ENCODE peak calls at places on chromosome 5, in five cellular contexts. G is HEK293T, E is HepG2, Y is H1, C is GM12878. U is an unnamed sample.

GRCh38 chr5:55633574-55634203 is 78.4 kb downstream of the SLC38A9 start:
- DNase-seq in G (no peak), E (no peak), Y (no peak), C (no peak), U (no peak)

GRCh38 chr5:55904152-55904551 is 53.0 kb downstream of the IL31RA start:
- DNase-seq in G (no peak), E (no peak), Y (no peak), C (no peak), U (no peak)

GRCh38 chr5:55568629-55569512 is 34.1 kb upstream of the PLPP1 start:
- DNase-seq in G (no peak), E (no peak), Y (no peak), C (no peak), U (no peak)

GRCh38 chr5:59608745-59609144 is 284.8 kb downstream of the PDE4D start:
- DNase-seq in G (no peak), E (no peak), Y (no peak), C (no peak), U (no peak)

GRCh38 chr5:124182133-124182532 is 564.3 kb downstream of the ZNF608 start:
- DNase-seq in G (no peak), E (no peak), Y (no peak), C (no peak), U (no peak)

GRCh38 chr5:64330728-64331231 is 165.1 kb downstream of the RNF180 start:
- DNase-seq in G (no peak), E (no peak), Y (no peak), C (no peak), U (no peak)

GRCh38 chr5:114360816-114361723 is 800 bp upstream of the KCNN2 start:
- DNase-seq in G (peak), E (no peak), Y (peak), C (no peak), U (peak)

GRCh38 chr5:135033026-135033861 is 784 bp downstream of the PITX1 start:
- DNase-seq in G (peak), E (peak), Y (no peak), C (no peak), U (no peak)

GRCh38 chr5:73748510-73749410 is 122.8 kb downstream of the ARHGEF28 start:
- DNase-seq in G (no peak), E (no peak), Y (no peak), C (no peak), U (no peak)

GRCh38 chr5:54825005-54825404 is 160.4 kb downstream of the ESM1 start:
- DNase-seq in G (no peak), E (no peak), Y (no peak), C (no peak), U (no peak)

GRCh38 chr5:112822456-112822855 is 38.6 kb upstream of the SRP19 start:
- DNase-seq in G (no peak), E (no peak), Y (no peak), C (no peak), U (no peak)

GRCh38 chr5:131538177-131538593 is 96.8 kb downstream of the RAPGEF6 start:
- DNase-seq in G (no peak), E (peak), Y (no peak), C (no peak), U (no peak)

GRCh38 chr5:105954341-105954740 is 1716.4 kb downstream of the EFNA5 start:
- DNase-seq in G (no peak), E (no peak), Y (no peak), C (no peak), U (no peak)

GRCh38 chr5:167730121-167730520 is 561.3 kb upstream of the WWC1 start:
- DNase-seq in G (no peak), E (no peak), Y (no peak), C (no peak), U (no peak)

GRCh38 chr5:1420211-1421195 is 24.7 kb downstream of the SLC6A3 start:
- DNase-seq in G (no peak), E (no peak), Y (no peak), C (no peak), U (no peak)

GRCh38 chr5:41738695-41739354 is 131.4 kb downstream of the OXCT1 start:
- DNase-seq in G (no peak), E (no peak), Y (no peak), C (no peak), U (no peak)

GRCh38 chr5:107085572-107085971 is 585.2 kb downstream of the EFNA5 start:
- DNase-seq in G (no peak), E (no peak), Y (no peak), C (no peak), U (no peak)

GRCh38 chr5:68565427-68565826 is 349.9 kb downstream of the PIK3R1 start:
- DNase-seq in G (no peak), E (no peak), Y (no peak), C (peak), U (no peak)

GRCh38 chr5:120538644-120539043 is 74.5 kb downstream of the PRR16 start:
- DNase-seq in G (no peak), E (no peak), Y (no peak), C (no peak), U (no peak)

GRCh38 chr5:1380011-1380817 is 35.3 kb upstream of the CLPTM1L start:
- DNase-seq in G (peak), E (peak), Y (no peak), C (no peak), U (no peak)

GRCh38 chr5:168433982-168434381 is 52.3 kb upstream of the RARS1 start:
- DNase-seq in G (no peak), E (no peak), Y (no peak), C (no peak), U (no peak)

GRCh38 chr5:93886098-93886806 is 144.9 kb upstream of the POU5F2 start:
- DNase-seq in G (no peak), E (no peak), Y (no peak), C (no peak), U (no peak)

GRCh38 chr5:127961006-127961763 is 122.4 kb upstream of the SLC12A2 start:
- DNase-seq in G (no peak), E (no peak), Y (no peak), C (no peak), U (no peak)

GRCh38 chr5:128532127-128532526 is 5.9 kb downstream of the FBN2 start:
- DNase-seq in G (no peak), E (no peak), Y (no peak), C (no peak), U (no peak)

GRCh38 chr5:6736106-6736505 is 22.9 kb downstream of the TENT4A start:
- DNase-seq in G (no peak), E (no peak), Y (no peak), C (no peak), U (no peak)

GRCh38 chr5:163730206-163730782 is 224.9 kb downstream of the MAT2B start:
- DNase-seq in G (no peak), E (no peak), Y (no peak), C (no peak), U (no peak)

GRCh38 chr5:158174918-158175663 is 316.1 kb upstream of the CLINT1 start:
- DNase-seq in G (peak), E (peak), Y (peak), C (peak), U (peak)

GRCh38 chr5:40733842-40734563 is 21.8 kb downstream of the TTC33 start:
- DNase-seq in G (no peak), E (no peak), Y (no peak), C (no peak), U (no peak)

GRCh38 chr5:124504081-124504916 is 242.1 kb downstream of the ZNF608 start:
- DNase-seq in G (no peak), E (no peak), Y (no peak), C (no peak), U (peak)

GRCh38 chr5:180742727-180743126 is 2.9 kb upstream of the OR2Y1 start:
- DNase-seq in G (no peak), E (no peak), Y (no peak), C (no peak), U (no peak)

GRCh38 chr5:95114305-95114704 is 170.6 kb downstream of the MCTP1 start:
- DNase-seq in G (no peak), E (no peak), Y (no peak), C (no peak), U (no peak)

GRCh38 chr5:55604611-55605067 is 69.9 kb upstream of the PLPP1 start:
- DNase-seq in G (no peak), E (no peak), Y (no peak), C (no peak), U (no peak)

GRCh38 chr5:112960316-112960715 is 16.3 kb upstream of the DCP2 start:
- DNase-seq in G (no peak), E (no peak), Y (no peak), C (no peak), U (no peak)

GRCh38 chr5:55187370-55187769 is 14.4 kb upstream of the CDC20B start:
- DNase-seq in G (no peak), E (no peak), Y (no peak), C (no peak), U (no peak)

GRCh38 chr5:123087173-123088030 is 1.6 kb upstream of the PRDM6 start:
- DNase-seq in G (no peak), E (no peak), Y (no peak), C (no peak), U (no peak)

GRCh38 chr5:115844321-115844817 is 2.6 kb downstream of the AP3S1 start:
- DNase-seq in G (no peak), E (peak), Y (no peak), C (no peak), U (no peak)

DNA sequence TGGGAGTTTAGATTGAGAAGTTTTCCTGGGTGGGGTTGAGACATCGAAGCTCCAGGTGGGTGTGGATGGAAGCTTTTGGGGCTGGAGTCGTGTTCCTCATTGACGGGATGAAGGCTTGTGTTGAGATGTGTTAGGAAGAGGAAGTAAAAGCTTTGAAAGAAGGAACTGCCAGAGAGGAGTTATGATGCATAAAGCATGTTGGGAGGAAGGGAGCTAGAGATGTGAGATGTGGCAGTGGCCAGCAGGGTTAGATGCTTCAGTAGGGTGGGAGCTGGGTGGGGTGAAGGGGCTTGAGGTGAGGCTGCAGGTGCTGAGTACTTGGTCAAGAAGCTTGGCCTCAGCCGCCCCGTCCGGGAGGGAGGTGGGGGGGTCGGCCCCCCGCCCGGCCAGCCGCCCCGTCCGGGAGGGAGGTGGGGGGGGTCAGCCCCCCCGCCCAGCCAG is 56.7 kb downstream of the HSPA4 start:
- DNase-seq in G (no peak), E (no peak), Y (no peak), C (no peak), U (no peak)
- TF ChIP-seq SUZ12 in G (no peak), E (no peak), Y (no peak), C (no peak), U (no peak)

GRCh38 chr5:16666140-16666860 is 49.5 kb upstream of the RETREG1 start:
- DNase-seq in G (no peak), E (no peak), Y (no peak), C (no peak), U (no peak)
- TF ChIP-seq SUZ12 in G (no peak), E (no peak), Y (no peak), C (no peak), U (no peak)

GRCh38 chr5:146284016-146284415 is 54.6 kb upstream of the POU4F3 start:
- DNase-seq in G (no peak), E (no peak), Y (no peak), C (no peak), U (no peak)

DNA sequence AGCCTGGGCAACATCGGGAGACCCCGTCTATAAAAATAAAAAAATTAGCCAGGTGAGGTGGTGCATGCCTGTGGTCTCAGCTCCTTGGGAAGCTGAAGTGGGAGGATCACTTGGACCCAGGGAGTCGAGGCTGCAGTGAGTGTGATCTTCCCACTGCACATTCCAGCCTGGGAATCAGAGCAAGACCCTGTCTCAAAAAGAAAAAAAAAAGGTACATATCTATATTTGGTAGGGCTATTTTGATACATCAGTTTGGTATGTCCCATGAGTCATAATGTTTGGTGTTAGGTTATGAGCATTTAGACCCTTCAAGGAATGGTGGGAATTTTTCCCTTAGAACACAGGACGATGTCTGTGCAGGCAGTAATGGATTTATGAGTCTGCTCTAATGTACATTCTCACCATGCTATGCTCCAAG is 55.3 kb upstream of the POU4F3 start:
- DNase-seq in G (no peak), E (peak), Y (no peak), C (no peak), U (no peak)
- TF ChIP-seq SUZ12 in G (no peak), E (no peak), Y (no peak), C (no peak), U (no peak)

GRCh38 chr5:4643190-4643589 is 496.9 kb upstream of the ADAMTS16 start:
- DNase-seq in G (no peak), E (no peak), Y (no peak), C (no peak), U (no peak)

GRCh38 chr5:4642525-4642924 is 497.6 kb upstream of the ADAMTS16 start:
- DNase-seq in G (no peak), E (no peak), Y (no peak), C (no peak), U (no peak)

GRCh38 chr5:4643960-4644359 is 496.2 kb upstream of the ADAMTS16 start:
- DNase-seq in G (no peak), E (no peak), Y (no peak), C (no peak), U (no peak)

GRCh38 chr5:4639959-4640358 is 500.2 kb upstream of the ADAMTS16 start:
- DNase-seq in G (no peak), E (no peak), Y (no peak), C (no peak), U (no peak)

DNA sequence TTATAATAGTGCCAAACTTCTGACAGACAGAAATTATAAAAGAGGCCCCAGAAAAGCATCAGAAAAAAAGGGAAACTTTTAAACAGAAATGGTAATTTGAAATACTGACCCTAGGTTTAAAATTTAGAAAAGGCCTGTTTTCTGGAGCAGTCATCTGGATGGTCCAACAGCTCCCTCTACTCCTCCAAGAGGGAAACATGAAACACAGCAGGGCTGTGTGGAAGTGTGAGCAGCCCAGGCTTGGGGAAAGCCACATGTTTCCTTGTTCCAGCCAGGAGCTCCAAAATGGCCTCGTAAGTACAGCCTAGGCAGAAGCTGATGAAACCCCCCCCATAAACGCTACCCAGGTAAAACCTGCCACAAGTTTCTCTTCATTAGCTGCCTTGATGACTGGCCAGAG is 499.3 kb upstream of the ADAMTS16 start:
- DNase-seq in G (no peak), E (no peak), Y (peak), C (no peak), U (peak)
- TF ChIP-seq SUZ12 in G (no peak), E (no peak), Y (no peak), C (no peak), U (no peak)

GRCh38 chr5:31768784-31769183 is 129.9 kb downstream of the PDZD2 start:
- DNase-seq in G (no peak), E (no peak), Y (no peak), C (no peak), U (no peak)
- TF ChIP-seq SUZ12 in G (no peak), E (no peak), Y (no peak), C (no peak), U (no peak)

DNA sequence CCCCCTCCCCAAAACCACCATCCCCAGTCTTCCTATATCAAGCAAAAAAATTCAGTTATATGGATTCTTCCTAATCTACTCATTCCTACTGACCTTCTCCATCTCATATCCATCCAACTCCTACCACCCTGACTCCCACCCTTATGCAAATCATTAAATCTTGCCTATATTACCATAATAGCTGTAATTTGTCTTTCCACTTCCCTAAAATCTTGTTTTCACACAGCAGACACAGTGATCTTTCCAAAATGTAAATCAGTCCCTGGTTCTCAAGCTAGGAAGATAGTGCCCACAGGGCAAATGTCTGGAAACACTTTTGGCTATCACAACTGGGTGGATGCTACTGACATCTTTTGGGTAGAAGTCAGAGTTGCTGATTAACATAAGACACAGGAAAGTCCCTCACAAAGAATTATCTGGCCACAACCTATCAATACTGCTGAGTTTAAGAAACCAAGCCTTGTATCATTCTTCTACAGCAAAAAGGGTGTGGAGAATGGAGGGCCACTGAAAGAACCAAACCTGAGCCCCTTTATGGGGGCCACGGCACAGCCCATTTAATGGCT is 1.4 kb downstream of the SRA1 start:
- DNase-seq in G (no peak), E (no peak), Y (no peak), C (no peak), U (no peak)
- TF ChIP-seq SUZ12 in G (no peak), E (no peak), Y (no peak), C (no peak), U (no peak)

GRCh38 chr5:82159014-82159413 is 119.1 kb downstream of the RPS23 start:
- DNase-seq in G (no peak), E (no peak), Y (no peak), C (no peak), U (no peak)

GRCh38 chr5:82163459-82164108 is 114.6 kb downstream of the RPS23 start:
- DNase-seq in G (no peak), E (no peak), Y (no peak), C (no peak), U (no peak)

GRCh38 chr5:82162568-82162967 is 115.6 kb downstream of the RPS23 start:
- DNase-seq in G (no peak), E (no peak), Y (no peak), C (no peak), U (no peak)

GRCh38 chr5:82164109-82164956 is 113.8 kb downstream of the RPS23 start:
- DNase-seq in G (no peak), E (no peak), Y (no peak), C (no peak), U (no peak)

DNA sequence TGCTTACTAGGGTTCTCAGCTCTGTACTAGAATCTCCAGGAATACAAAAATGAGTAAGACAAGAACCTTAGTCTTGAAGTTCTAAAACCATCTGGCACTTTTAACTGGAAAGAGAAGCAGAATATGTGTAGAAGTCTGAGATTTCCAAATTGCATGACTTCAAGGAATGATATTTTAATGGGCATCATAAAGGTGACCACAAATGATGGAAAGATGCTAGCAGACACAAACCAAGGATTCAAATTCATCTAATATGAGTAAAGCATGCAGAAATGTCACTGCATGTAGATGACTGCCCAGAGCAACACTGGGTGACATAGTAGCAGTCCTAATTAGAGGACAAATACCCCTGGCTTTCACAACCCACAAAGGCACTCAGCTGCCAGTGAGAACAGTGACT is 117.2 kb downstream of the RPS23 start:
- DNase-seq in G (no peak), E (no peak), Y (no peak), C (no peak), U (no peak)
- TF ChIP-seq SUZ12 in G (no peak), E (no peak), Y (no peak), C (no peak), U (no peak)

GRCh38 chr5:142149363-142149762 is 40.8 kb downstream of the NDFIP1 start:
- DNase-seq in G (no peak), E (no peak), Y (no peak), C (no peak), U (no peak)

GRCh38 chr5:142141463-142141862 is 32.9 kb downstream of the NDFIP1 start:
- DNase-seq in G (no peak), E (no peak), Y (no peak), C (no peak), U (no peak)

GRCh38 chr5:142145106-142145900 is 36.7 kb downstream of the NDFIP1 start:
- DNase-seq in G (peak), E (peak), Y (no peak), C (peak), U (peak)

GRCh38 chr5:142143878-142144277 is 35.3 kb downstream of the NDFIP1 start:
- DNase-seq in G (no peak), E (peak), Y (no peak), C (no peak), U (no peak)
- TF ChIP-seq SUZ12 in G (no peak), E (no peak), Y (no peak), C (no peak), U (no peak)

GRCh38 chr5:151157426-151158286 is at the start of gene ANXA6:
- DNase-seq in G (peak), E (peak), Y (peak), C (no peak), U (peak)

GRCh38 chr5:151155149-151155776 is 2.3 kb downstream of the ANXA6 start:
- DNase-seq in G (no peak), E (no peak), Y (no peak), C (peak), U (no peak)

GRCh38 chr5:151158287-151158661 is 695 bp upstream of the ANXA6 start:
- DNase-seq in G (no peak), E (peak), Y (no peak), C (no peak), U (no peak)

GRCh38 chr5:151156732-151157402 is 712 bp downstream of the ANXA6 start:
- DNase-seq in G (peak), E (no peak), Y (no peak), C (no peak), U (no peak)

GRCh38 chr5:151155777-151156731 is 1.5 kb downstream of the ANXA6 start:
- DNase-seq in G (no peak), E (peak), Y (no peak), C (no peak), U (no peak)
- TF ChIP-seq SUZ12 in G (no peak), E (no peak), Y (no peak), C (no peak), U (no peak)